ENCODE peak calls at places on chromosomes 6 and 20, in five cellular contexts. C is HCT116, S is heart right ventricle, A is right lobe of liver, X is thoracic aorta. R is an unnamed sample.

GRCh38 chr6:118252474-118252873 is 295.6 kb upstream of the PLN start:
- DNase-seq in C (no peak), S (no peak), A (no peak), X (no peak), R (no peak)

GRCh38 chr6:22774129-22774528 is 204.8 kb downstream of the HDGFL1 start:
- DNase-seq in C (no peak), S (no peak), A (no peak), X (no peak), R (no peak)

GRCh38 chr6:12075067-12075563 is 63.0 kb downstream of the HIVEP1 start:
- DNase-seq in C (no peak), S (no peak), A (no peak), X (no peak), R (no peak)

GRCh38 chr6:128724738-128725137 is 158.2 kb upstream of the LAMA2 start:
- DNase-seq in C (no peak), S (no peak), A (no peak), X (no peak), R (no peak)

GRCh38 chr20:57808266-57808866 is 98.6 kb upstream of the PMEPA1 start:
- DNase-seq in C (no peak), S (no peak), A (no peak), X (no peak), R (peak)

GRCh38 chr6:6007311-6008113 is 787 bp upstream of the NRN1 start:
- DNase-seq in C (no peak), S (peak), A (no peak), X (no peak), R (peak)

GRCh38 chr6:81814365-81815109 is 62.1 kb upstream of the TENT5A start:
- DNase-seq in C (no peak), S (no peak), A (no peak), X (no peak), R (no peak)

GRCh38 chr6:36328600-36328999 is 8.1 kb downstream of the BNIP5 start:
- DNase-seq in C (no peak), S (no peak), A (no peak), X (no peak), R (no peak)

GRCh38 chr6:26284537-26285142 is 80.4 kb upstream of the BTN3A2 start:
- DNase-seq in C (no peak), S (peak), A (peak), X (no peak), R (peak)

GRCh38 chr6:150452642-150453243 is 83.9 kb downstream of the IYD start:
- DNase-seq in C (no peak), S (peak), A (peak), X (no peak), R (peak)

GRCh38 chr6:53282741-53283140 is 66.0 kb downstream of the ELOVL5 start:
- DNase-seq in C (no peak), S (peak), A (no peak), X (no peak), R (no peak)

GRCh38 chr6:56742122-56742791 is 99.6 kb upstream of the DST start:
- DNase-seq in C (no peak), S (no peak), A (no peak), X (no peak), R (no peak)

GRCh38 chr6:155493694-155494143 is 38.1 kb upstream of the NOX3 start:
- DNase-seq in C (peak), S (peak), A (no peak), X (peak), R (no peak)

GRCh38 chr20:62925420-62926228 is 681 bp downstream of the DIDO1 start:
- DNase-seq in C (no peak), S (no peak), A (peak), X (no peak), R (peak)

GRCh38 chr20:59603176-59603575 is 1.2 kb upstream of the PHACTR3 start:
- DNase-seq in C (no peak), S (no peak), A (peak), X (no peak), R (no peak)

GRCh38 chr6:135002229-135002844 is 52.3 kb downstream of the HBS1L start:
- DNase-seq in C (peak), S (no peak), A (no peak), X (no peak), R (no peak)

GRCh38 chr6:22079788-22080187 is 217.0 kb downstream of the PRL start:
- DNase-seq in C (no peak), S (no peak), A (no peak), X (no peak), R (no peak)

GRCh38 chr6:1297746-1298145 is 14.2 kb upstream of the FOXQ1 start:
- DNase-seq in C (no peak), S (no peak), A (no peak), X (no peak), R (no peak)

GRCh38 chr20:41927655-41928054 is 309.5 kb upstream of the CHD6 start:
- DNase-seq in C (no peak), S (no peak), A (no peak), X (no peak), R (no peak)

GRCh38 chr6:159966981-159967380 is 1.9 kb upstream of the IGF2R start:
- DNase-seq in C (no peak), S (no peak), A (no peak), X (no peak), R (no peak)

GRCh38 chr6:105352037-105352617 is 50.8 kb downstream of the PREP start:
- DNase-seq in C (no peak), S (no peak), A (no peak), X (no peak), R (no peak)

DNA sequence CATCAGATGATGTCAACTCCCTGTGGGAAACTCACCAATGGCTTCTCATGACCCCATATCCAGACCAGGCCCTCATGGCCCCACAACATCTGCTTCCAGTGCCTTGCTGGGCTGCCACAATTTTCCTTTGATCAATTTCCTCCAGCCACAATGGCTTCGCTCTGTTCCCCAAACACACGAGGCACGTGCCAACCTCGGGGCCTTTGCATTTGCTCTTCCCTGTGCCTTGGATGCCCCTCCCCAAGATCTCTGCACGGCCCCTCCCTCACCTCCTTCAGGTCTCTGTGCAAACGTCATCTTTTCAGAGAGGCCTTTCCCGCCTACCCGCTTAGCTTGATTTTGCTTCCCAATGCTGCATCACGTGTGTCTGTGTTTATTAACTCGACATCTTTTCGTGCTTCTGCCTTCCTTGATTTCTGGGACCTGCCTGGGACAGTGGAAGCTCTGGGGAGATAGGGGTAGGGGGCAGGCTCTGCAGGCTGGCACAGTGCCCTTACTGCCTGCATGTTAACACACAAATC is 13.1 kb downstream of the PEDS1 start:
- DNase-seq in C (no peak), S (no peak), A (no peak), X (no peak), R (no peak)
- H3K27ac ChIP-seq in C (no peak), S (no peak), A (no peak), X (no peak), R (no peak)

GRCh38 chr6:112925702-112926101 is 578.6 kb downstream of the RFPL4B start:
- DNase-seq in C (no peak), S (no peak), A (no peak), X (no peak), R (no peak)

GRCh38 chr6:112923940-112924587 is 576.9 kb downstream of the RFPL4B start:
- DNase-seq in C (no peak), S (no peak), A (no peak), X (no peak), R (no peak)

GRCh38 chr6:112920994-112921393 is 573.9 kb downstream of the RFPL4B start:
- DNase-seq in C (no peak), S (no peak), A (no peak), X (no peak), R (no peak)
- H3K27ac ChIP-seq in C (no peak), S (no peak), A (no peak), X (no peak), R (no peak)

GRCh38 chr20:54254596-54254995 is 46.7 kb downstream of the PFDN4 start:
- DNase-seq in C (no peak), S (no peak), A (no peak), X (no peak), R (no peak)
- H3K27ac ChIP-seq in C (no peak), S (no peak), A (no peak), X (no peak), R (no peak)

DNA sequence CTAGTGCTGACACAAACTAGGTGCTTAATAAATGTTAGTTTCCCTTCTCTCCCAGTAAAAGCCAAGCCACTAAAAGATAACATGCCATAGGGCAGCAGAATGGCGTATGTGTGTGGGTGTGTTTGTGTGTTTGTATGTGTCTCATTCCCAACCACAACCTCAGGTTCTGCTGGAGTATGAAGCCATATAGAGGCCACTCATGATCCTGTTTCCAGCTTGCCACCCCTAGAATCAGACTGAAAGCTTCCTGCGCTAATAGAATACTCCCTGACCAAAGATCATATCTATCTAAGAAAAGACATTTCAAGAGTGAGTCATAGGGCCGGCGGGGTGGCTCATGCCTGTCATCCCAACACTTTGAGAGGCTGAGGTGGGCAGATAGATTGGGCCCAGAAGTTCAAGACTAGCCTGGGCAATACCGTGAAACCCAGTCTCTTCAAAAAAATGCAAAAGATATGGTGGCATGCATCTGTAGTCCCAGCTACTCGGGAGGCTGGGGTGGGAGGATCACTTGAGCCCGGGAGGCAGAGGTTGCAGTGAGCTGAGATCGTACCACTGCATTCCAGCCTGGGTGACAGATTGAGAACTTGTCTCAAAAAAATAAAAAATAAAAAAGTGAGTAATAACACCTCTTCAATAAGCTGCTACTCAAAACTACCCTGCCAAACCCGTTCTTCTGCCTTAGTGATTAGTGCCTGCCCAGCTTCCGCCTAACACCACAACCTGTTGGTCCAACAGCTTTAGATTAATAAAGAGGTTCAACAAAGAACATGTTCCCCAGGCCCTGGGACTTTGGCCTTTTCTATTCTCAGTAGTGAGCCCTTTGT is 11.8 kb upstream of the SNRPC start:
- DNase-seq in C (no peak), S (no peak), A (no peak), X (no peak), R (no peak)
- H3K27ac ChIP-seq in C (no peak), S (no peak), A (no peak), X (no peak), R (no peak)

GRCh38 chr6:147209762-147210449 is 5.7 kb downstream of the STXBP5 start:
- DNase-seq in C (no peak), S (no peak), A (no peak), X (no peak), R (no peak)
- H3K27ac ChIP-seq in C (no peak), S (no peak), A (no peak), X (no peak), R (no peak)

GRCh38 chr6:111818539-111819226 is 54.6 kb downstream of the FYN start:
- DNase-seq in C (no peak), S (no peak), A (no peak), X (no peak), R (no peak)
- H3K27ac ChIP-seq in C (no peak), S (no peak), A (no peak), X (no peak), R (no peak)

GRCh38 chr20:10316582-10316981 is 98.0 kb downstream of the SNAP25 start:
- DNase-seq in C (peak), S (no peak), A (peak), X (no peak), R (no peak)

GRCh38 chr20:10322073-10323012 is 103.7 kb downstream of the SNAP25 start:
- DNase-seq in C (no peak), S (no peak), A (no peak), X (no peak), R (no peak)

GRCh38 chr20:10318625-10319024 is 100.0 kb downstream of the SNAP25 start:
- DNase-seq in C (no peak), S (no peak), A (no peak), X (no peak), R (no peak)

GRCh38 chr20:10321138-10321717 is 102.6 kb downstream of the SNAP25 start:
- DNase-seq in C (no peak), S (no peak), A (no peak), X (no peak), R (no peak)

DNA sequence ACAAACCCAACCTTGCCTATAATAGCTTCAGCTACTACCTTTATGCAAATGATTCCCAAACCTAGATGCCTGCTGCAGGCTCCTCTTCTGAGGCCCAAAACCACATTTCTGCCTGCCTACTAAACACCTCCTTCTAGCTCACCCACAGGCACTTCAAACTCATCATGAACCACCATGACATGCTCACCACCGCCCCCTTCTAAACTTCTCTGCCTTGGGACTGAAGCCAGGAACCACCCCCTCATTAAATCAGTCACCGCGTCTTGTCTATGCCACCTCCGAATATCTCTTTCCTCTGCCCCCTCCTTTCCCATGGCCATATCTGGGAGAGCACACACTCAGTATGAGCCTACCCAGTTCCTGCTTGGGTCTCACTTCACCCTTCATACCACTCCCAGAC is 101.2 kb downstream of the SNAP25 start:
- DNase-seq in C (no peak), S (no peak), A (no peak), X (no peak), R (no peak)
- H3K27ac ChIP-seq in C (no peak), S (no peak), A (no peak), X (no peak), R (no peak)

GRCh38 chr6:153334121-153334520 is 203.0 kb upstream of the RGS17 start:
- DNase-seq in C (no peak), S (no peak), A (no peak), X (no peak), R (no peak)

GRCh38 chr6:153325661-153326060 is 194.6 kb upstream of the RGS17 start:
- DNase-seq in C (no peak), S (no peak), A (no peak), X (no peak), R (no peak)

DNA sequence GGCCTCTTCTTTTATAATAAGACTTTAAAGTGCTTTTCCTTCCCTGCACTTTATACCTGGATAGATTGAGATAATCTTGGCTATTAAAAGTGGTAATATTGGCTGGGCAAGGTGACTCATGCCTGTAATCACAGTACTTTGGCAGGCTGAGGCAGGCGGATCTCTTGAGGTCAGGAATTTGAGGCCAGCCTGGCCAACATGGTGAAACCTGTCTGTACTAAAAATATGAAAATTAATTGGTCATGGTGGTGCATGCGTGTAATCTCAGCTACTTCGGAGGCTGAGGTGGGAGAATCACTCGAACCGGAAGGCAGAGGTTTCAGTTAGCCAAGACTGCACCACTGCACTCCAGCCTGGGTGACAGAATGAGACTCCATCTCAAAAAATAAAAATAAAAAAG is 197.1 kb upstream of the RGS17 start:
- DNase-seq in C (no peak), S (no peak), A (no peak), X (no peak), R (no peak)
- H3K27ac ChIP-seq in C (no peak), S (no peak), A (no peak), X (no peak), R (no peak)

DNA sequence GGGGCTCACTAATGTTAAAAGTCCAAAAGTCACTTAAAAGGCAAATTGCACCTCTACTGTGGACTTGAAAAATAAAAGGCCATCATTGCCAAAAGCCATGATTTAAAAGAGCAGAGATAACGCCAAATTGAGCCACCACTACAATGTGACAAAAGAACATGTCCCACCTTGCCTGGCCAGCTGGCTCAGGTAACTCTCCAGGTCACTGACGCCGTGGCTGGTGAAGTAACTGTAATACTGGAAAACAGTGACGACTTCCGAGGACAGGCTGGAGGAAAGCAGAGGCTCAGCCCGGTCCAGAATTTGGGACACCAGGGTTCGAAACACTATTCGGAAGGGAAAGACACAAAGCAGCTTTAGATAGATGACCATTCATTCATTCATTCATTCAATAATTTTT is 29.3 kb upstream of the ARMH2 start:
- DNase-seq in C (no peak), S (no peak), A (no peak), X (no peak), R (no peak)
- H3K27ac ChIP-seq in C (no peak), S (no peak), A (no peak), X (no peak), R (no peak)

R was measured in spleen.